ENCODE peak calls at places on chromosomes 12 and 14, in six cellular contexts. D, C, G, V, U and T are unnamed samples. For H3K36me3, the result is how much of the 10 kb centered on the place peaks cover.

GRCh38 chr14:29528889-29529288 is 398.8 kb downstream of the PRKD1 start:
- DNase-seq in D (no peak), C (no peak), G (no peak), V (no peak), U (no peak), T (no peak)

GRCh38 chr12:121465921-121466799 is 66.2 kb downstream of the RNF34 start:
- DNase-seq in D (peak), C (no peak), G (no peak), V (no peak), U (no peak), T (peak)

GRCh38 chr14:90541076-90541634 is 144.3 kb downstream of the CALM1 start:
- DNase-seq in D (no peak), C (no peak), G (no peak), V (no peak), U (no peak), T (peak)

GRCh38 chr14:103684471-103684870 is 30.8 kb downstream of the XRCC3 start:
- DNase-seq in D (peak), C (no peak), G (no peak), V (no peak), U (no peak), T (no peak)

GRCh38 chr14:76391981-76392690 is 16.2 kb downstream of the ESRRB start:
- DNase-seq in D (no peak), C (no peak), G (no peak), V (no peak), U (no peak), T (no peak)

GRCh38 chr12:49309361-49309760 is 13.7 kb upstream of the TROAP start:
- DNase-seq in D (no peak), C (no peak), G (no peak), V (no peak), U (no peak), T (no peak)

GRCh38 chr14:93870377-93870776 is 56.8 kb upstream of the FAM181A start:
- DNase-seq in D (no peak), C (no peak), G (no peak), V (no peak), U (no peak), T (no peak)

GRCh38 chr12:104796475-104796862 is 161.6 kb downstream of the SLC41A2 start:
- DNase-seq in D (no peak), C (no peak), G (no peak), V (no peak), U (no peak), T (no peak)

GRCh38 chr12:25745281-25745680 is 192.2 kb upstream of the LMNTD1 start:
- DNase-seq in D (no peak), C (no peak), G (no peak), V (no peak), U (no peak), T (no peak)

GRCh38 chr14:60183724-60184596 is 18.8 kb upstream of the DHRS7 start:
- DNase-seq in D (no peak), C (no peak), G (no peak), V (peak), U (peak), T (no peak)

GRCh38 chr12:110012137-110012536 is 12.9 kb downstream of the ANKRD13A start:
- DNase-seq in D (no peak), C (no peak), G (no peak), V (no peak), U (peak), T (no peak)

GRCh38 chr14:104293231-104293841 is 154.9 kb downstream of the KIF26A start:
- DNase-seq in D (peak), C (no peak), G (no peak), V (no peak), U (no peak), T (no peak)

GRCh38 chr14:88013750-88014349 is 8.9 kb downstream of the GPR65 start:
- DNase-seq in D (peak), C (no peak), G (no peak), V (peak), U (peak), T (peak)

GRCh38 chr12:124727244-124727673 is 136.4 kb downstream of the SCARB1 start:
- DNase-seq in D (peak), C (peak), G (peak), V (no peak), U (peak), T (peak)

GRCh38 chr14:98955741-98956070 is 316.3 kb downstream of the BCL11B start:
- DNase-seq in D (no peak), C (no peak), G (no peak), V (no peak), U (no peak), T (no peak)

GRCh38 chr12:131025234-131025633 is 71.5 kb downstream of the ADGRD1 start:
- DNase-seq in D (no peak), C (no peak), G (no peak), V (no peak), U (no peak), T (no peak)

GRCh38 chr12:52221912-52222457 is 11.1 kb upstream of the KRT7 start:
- DNase-seq in D (peak), C (no peak), G (no peak), V (peak), U (no peak), T (peak)

GRCh38 chr14:95685978-95686922 is at the start of gene TCL1B:
- DNase-seq in D (no peak), C (no peak), G (no peak), V (no peak), U (no peak), T (no peak)

GRCh38 chr12:104748790-104749189 is 209.3 kb downstream of the SLC41A2 start:
- DNase-seq in D (no peak), C (peak), G (no peak), V (peak), U (no peak), T (no peak)

GRCh38 chr14:94451091-94451751 is 1.4 kb downstream of the SERPINA11 start:
- DNase-seq in D (no peak), C (no peak), G (no peak), V (no peak), U (peak), T (no peak)

GRCh38 chr14:90758959-90759358 is 57.3 kb downstream of the TTC7B start:
- DNase-seq in D (peak), C (peak), G (no peak), V (peak), U (no peak), T (no peak)

GRCh38 chr12:130620756-130621155 is 95.3 kb downstream of the RIMBP2 start:
- DNase-seq in D (no peak), C (no peak), G (no peak), V (no peak), U (no peak), T (no peak)

GRCh38 chr12:7129647-7130536 is at the start of gene CLSTN3:
- DNase-seq in D (peak), C (peak), G (no peak), V (peak), U (peak), T (peak)

DNA sequence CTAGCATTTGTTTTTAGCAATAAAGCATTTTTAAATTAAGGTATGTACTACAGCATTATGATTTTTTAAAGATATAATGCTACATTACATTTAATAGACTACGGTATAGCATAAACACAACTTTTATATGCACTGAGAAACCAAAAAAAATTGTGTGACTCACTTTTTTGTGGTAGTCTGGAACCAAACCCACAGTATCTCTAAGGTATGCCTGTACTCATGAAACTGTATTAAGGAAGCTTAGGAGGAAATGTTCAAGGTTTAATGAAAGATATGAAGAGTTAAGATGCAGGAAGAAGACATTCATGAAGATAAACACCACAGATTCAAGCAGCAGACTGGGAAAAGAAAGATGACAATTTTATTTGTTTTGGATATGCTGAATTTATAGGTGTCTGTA is 51.7 kb downstream of the PPP1R12A start:
- DNase-seq in D (no peak), C (no peak), G (no peak), V (peak), U (no peak), T (no peak)
- H3K27ac ChIP-seq in D (no peak), C (peak), G (no peak), V (no peak), U (no peak), T (no peak)

GRCh38 chr12:113183030-113183589 is 2.2 kb downstream of the DDX54 start:
- DNase-seq in D (no peak), C (no peak), G (no peak), V (no peak), U (no peak), T (no peak)
- H3K36me3 ChIP-seq in D (under half), C (under half), G (under half), V (under half), U (under half), T (under half)

GRCh38 chr12:10998204-10998603 is at the start of gene TAS2R20:
- DNase-seq in D (no peak), C (no peak), G (no peak), V (no peak), U (no peak), T (no peak)
- H3K27ac ChIP-seq in D (no peak), C (no peak), G (no peak), V (no peak), U (no peak), T (no peak)

GRCh38 chr12:56417739-56418138 is 31.5 kb downstream of the TIMELESS start:
- DNase-seq in D (no peak), C (no peak), G (no peak), V (no peak), U (no peak), T (no peak)

GRCh38 chr12:56410768-56411167 is 38.5 kb downstream of the TIMELESS start:
- DNase-seq in D (no peak), C (no peak), G (no peak), V (no peak), U (no peak), T (no peak)

GRCh38 chr12:56413392-56413791 is 35.8 kb downstream of the TIMELESS start:
- DNase-seq in D (no peak), C (no peak), G (no peak), V (no peak), U (no peak), T (peak)

GRCh38 chr12:56411781-56412639 is 37.2 kb downstream of the TIMELESS start:
- DNase-seq in D (no peak), C (no peak), G (no peak), V (no peak), U (no peak), T (no peak)

DNA sequence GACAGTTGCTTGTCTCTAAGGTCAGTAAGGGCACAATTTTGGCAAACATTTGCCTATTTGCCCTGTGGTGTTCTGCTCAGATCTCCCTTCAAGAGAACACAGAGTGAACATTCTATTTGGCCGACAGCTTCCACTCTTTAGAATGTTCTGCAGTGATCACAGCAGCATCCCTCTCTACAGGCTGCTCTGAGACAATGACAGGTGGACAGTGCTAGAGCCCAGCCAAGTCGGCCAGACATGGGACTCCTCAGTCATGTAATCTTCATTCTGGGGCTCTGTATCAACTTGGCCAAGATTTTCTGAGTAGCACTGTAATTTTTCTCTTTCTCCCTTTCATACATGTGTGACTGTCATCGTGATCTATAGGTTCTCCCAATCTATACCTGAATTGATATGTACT is 34.8 kb downstream of the TIMELESS start:
- DNase-seq in D (no peak), C (no peak), G (no peak), V (no peak), U (no peak), T (no peak)
- H3K36me3 ChIP-seq in D (under half), C (under half), G (under half), V (under half), U (under half), T (under half)